ENCODE peak calls at places on chromosomes 1 and 21, in four cellular contexts. T, P, O and R are unnamed samples.

GRCh38 chr1:155940531-155940992 is 876 bp upstream of the RXFP4 start:
- DNase-seq in T (no peak), P (peak), O (no peak), R (no peak)

GRCh38 chr1:55286851-55287602 is 71.9 kb upstream of the USP24 start:
- DNase-seq in P (no peak), T (no peak), O (no peak), R (no peak)

GRCh38 chr21:33854604-33855003 is 61.0 kb downstream of the ATP5PO start:
- DNase-seq in P (no peak), O (no peak), T (no peak), R (no peak)

GRCh38 chr1:176566004-176566975 is 103.3 kb downstream of the PAPPA2 start:
- DNase-seq in P (no peak), O (no peak), T (no peak), R (no peak)

GRCh38 chr1:204477036-204477740 is 17.4 kb downstream of the PIK3C2B start:
- DNase-seq in O (no peak), T (no peak), P (no peak), R (no peak)

GRCh38 chr1:5948681-5949005 is 43.6 kb downstream of the NPHP4 start:
- DNase-seq in P (no peak), O (no peak), T (no peak), R (no peak)

GRCh38 chr1:176515310-176515709 is 52.3 kb downstream of the PAPPA2 start:
- DNase-seq in O (no peak), T (no peak), P (no peak), R (no peak)

GRCh38 chr1:10677508-10678364 is 118.7 kb downstream of the CASZ1 start:
- DNase-seq in P (no peak), O (no peak), T (no peak), R (no peak)

GRCh38 chr1:155649689-155650088 is 38.9 kb downstream of the YY1AP1 start:
- DNase-seq in O (no peak), P (no peak), T (no peak), R (no peak)

GRCh38 chr1:2610036-2610720 is 22.6 kb downstream of the MMEL1 start:
- DNase-seq in P (no peak), O (no peak), T (no peak), R (peak)

GRCh38 chr1:27427836-27428315 is 35.5 kb downstream of the GPR3 start:
- DNase-seq in O (no peak), P (no peak), T (no peak), R (no peak)

GRCh38 chr1:27430903-27431653 is 38.7 kb downstream of the GPR3 start:
- DNase-seq in O (no peak), T (no peak), P (peak), R (no peak)

GRCh38 chr1:27427329-27427728 is 34.9 kb downstream of the GPR3 start:
- DNase-seq in T (no peak), P (no peak), O (no peak), R (no peak)

GRCh38 chr1:27429029-27429425 is 36.6 kb downstream of the GPR3 start:
- DNase-seq in P (no peak), O (no peak), T (no peak), R (no peak)

DNA sequence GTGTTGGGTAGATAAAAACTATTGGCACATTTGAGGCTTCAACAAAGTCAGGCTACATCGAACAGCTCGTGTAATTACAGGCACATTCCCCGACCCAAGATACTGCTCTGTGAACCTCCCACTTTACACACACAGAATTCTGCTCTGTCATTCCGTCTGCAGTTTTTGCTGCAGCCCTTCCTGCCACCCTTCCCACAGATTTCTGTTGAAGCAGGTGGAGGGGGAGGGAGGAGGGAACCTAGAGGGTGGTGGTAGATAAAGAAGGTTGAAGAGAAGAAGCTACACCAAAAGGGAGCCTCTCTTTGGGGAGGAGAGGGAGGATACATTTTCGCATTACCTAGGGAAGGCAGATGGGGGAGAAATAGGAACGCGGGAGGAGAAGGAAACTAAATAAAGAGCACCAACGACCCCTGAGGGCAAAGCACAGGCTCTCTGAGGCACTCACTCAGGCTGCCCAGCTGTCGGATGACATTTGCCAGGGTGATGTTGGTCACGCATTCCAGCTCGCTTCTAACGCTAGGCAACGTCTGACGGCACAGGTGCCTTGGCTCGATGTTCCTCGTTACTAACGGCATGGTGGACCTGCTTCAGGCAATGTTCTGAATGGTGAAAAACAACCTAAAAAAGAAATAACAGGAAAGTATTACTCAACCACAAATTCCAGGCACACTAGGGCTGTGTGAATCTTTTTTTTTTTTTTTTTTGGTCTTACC is 36.0 kb downstream of the GPR3 start:
- DNase-seq in P (peak), O (peak), T (no peak), R (no peak)
- TF ChIP-seq SPI1 in P (no peak), O (peak), T (no peak), R (no peak)

DNA sequence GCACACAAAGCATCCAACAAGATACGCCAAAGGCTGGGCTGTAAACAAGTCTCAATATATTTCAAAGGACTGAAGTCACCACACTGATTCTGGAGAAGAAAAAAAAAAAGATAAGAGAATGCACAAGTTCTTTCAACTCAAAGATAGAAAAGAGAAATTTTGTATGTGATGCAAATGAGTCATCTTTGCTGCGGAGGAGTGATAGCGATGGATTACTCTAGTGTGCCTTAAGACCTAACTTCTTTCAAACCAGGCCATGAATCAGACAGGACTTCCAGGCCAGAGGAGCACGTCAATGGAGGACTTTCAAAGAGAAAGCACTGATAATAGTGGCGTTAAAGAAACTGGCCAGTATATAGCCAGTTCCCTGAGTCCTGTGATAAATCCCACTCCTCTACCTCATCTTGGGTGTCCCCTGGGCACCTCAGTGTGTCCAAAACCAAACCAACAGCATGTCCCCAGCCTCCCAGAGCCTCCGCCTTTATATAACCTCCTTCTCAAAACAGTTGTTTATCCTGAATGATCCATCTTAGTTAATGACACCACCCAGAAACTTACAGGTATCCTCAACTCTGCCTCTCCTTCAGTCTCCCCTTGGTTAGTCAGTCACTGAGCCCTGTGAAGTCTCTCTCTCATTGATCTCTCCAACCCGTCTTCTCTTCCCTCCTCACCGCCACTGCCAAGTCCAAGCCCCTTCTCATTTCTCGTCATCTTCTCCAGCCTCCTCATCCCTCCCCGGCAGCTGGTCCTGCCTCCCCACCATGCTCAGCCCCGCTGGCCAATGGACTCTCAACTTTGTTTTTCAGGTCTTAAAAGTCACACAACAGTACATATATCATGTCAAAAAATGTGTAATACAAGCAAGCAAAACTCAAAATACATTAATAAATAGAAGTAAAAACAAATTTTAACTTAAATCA is 47.2 kb upstream of the IFFO2 start:
- DNase-seq in P (no peak), T (no peak), O (peak), R (no peak)
- TF ChIP-seq SPI1 in P (no peak), T (no peak), O (no peak), R (no peak)

GRCh38 chr1:235160395-235160964 is 570 bp downstream of the RBM34 start:
- DNase-seq in P (peak), T (no peak), O (no peak), R (peak)
- TF ChIP-seq SPI1 in P (no peak), T (no peak), O (no peak), R (no peak)

GRCh38 chr21:38982096-38982495 is 176.4 kb downstream of the ETS2 start:
- DNase-seq in T (no peak), P (no peak), O (no peak), R (no peak)
- TF ChIP-seq SPI1 in T (no peak), P (no peak), O (no peak), R (no peak)